ENCODE peak calls at places on chromosomes 4 and X, in five cellular contexts. One of them, this sample, is unnamed.

GRCh38 chr4:156968479-156968984 is 3.1 kb downstream of the PDGFC start:
- DNase-seq in GM06990: no peak
- DNase-seq in left lung: no peak
- DNase-seq in pancreas: peak; percentile 71
- DNase-seq in GM12865: peak; percentile 68
- DNase-seq in this sample: peak; percentile 81

GRCh38 chr4:15400911-15401671 is 26.7 kb upstream of the C1QTNF7 start:
- DNase-seq in GM06990: no peak
- DNase-seq in left lung: peak; percentile 84
- DNase-seq in pancreas: peak; percentile 33
- DNase-seq in GM12865: peak; percentile 54
- DNase-seq in this sample: peak; percentile 50

GRCh38 chr4:138522366-138522765 is 280.2 kb upstream of the SLC7A11 start:
- DNase-seq in GM06990: no peak
- DNase-seq in left lung: no peak
- DNase-seq in pancreas: no peak
- DNase-seq in GM12865: peak; percentile 24
- DNase-seq in this sample: no peak

GRCh38 chrX:47358387-47359065 is 11.9 kb upstream of the ZNF157 start:
- DNase-seq in GM06990: no peak
- DNase-seq in left lung: no peak
- DNase-seq in pancreas: no peak
- DNase-seq in GM12865: peak; percentile 8
- DNase-seq in this sample: no peak

GRCh38 chrX:119015407-119016242 is 41.2 kb downstream of the LONRF3 start:
- DNase-seq in GM06990: peak; percentile 51
- DNase-seq in left lung: peak; percentile 73
- DNase-seq in pancreas: peak; percentile 24
- DNase-seq in GM12865: peak; percentile 57
- DNase-seq in this sample: no peak

GRCh38 chr4:99815597-99816011 is 1.0 kb upstream of the DAPP1 start:
- DNase-seq in GM06990: no peak
- DNase-seq in left lung: no peak
- DNase-seq in pancreas: peak; percentile 74
- DNase-seq in GM12865: no peak
- DNase-seq in this sample: peak; percentile 51

GRCh38 chr4:150890246-150890645 is 124.8 kb downstream of the LRBA start:
- DNase-seq in GM06990: no peak
- DNase-seq in left lung: no peak
- DNase-seq in pancreas: no peak
- DNase-seq in GM12865: no peak
- DNase-seq in this sample: no peak

GRCh38 chr4:138875886-138876608 is 139.5 kb upstream of the NOCT start:
- DNase-seq in GM06990: no peak
- DNase-seq in left lung: no peak
- DNase-seq in pancreas: no peak
- DNase-seq in GM12865: no peak
- DNase-seq in this sample: no peak

GRCh38 chr4:8920969-8921368 is 49.3 kb upstream of the HMX1 start:
- DNase-seq in GM06990: no peak
- DNase-seq in left lung: no peak
- DNase-seq in pancreas: peak; percentile 4
- DNase-seq in GM12865: no peak
- DNase-seq in this sample: no peak

GRCh38 chr4:98374643-98375042 is 113.5 kb downstream of the RAP1GDS1 start:
- DNase-seq in GM06990: no peak
- DNase-seq in left lung: no peak
- DNase-seq in pancreas: no peak
- DNase-seq in GM12865: no peak
- DNase-seq in this sample: no peak

GRCh38 chr4:5878359-5878758 is 14.5 kb downstream of the CRMP1 start:
- DNase-seq in GM06990: no peak
- DNase-seq in left lung: no peak
- DNase-seq in pancreas: no peak
- DNase-seq in GM12865: no peak
- DNase-seq in this sample: no peak

GRCh38 chr4:108272046-108272445 is 103.3 kb upstream of the LEF1 start:
- DNase-seq in GM06990: no peak
- DNase-seq in left lung: no peak
- DNase-seq in pancreas: no peak
- DNase-seq in GM12865: no peak
- DNase-seq in this sample: no peak

GRCh38 chr4:176782794-176783193 is 9.9 kb downstream of the VEGFC start:
- DNase-seq in GM06990: no peak
- DNase-seq in left lung: no peak
- DNase-seq in pancreas: no peak
- DNase-seq in GM12865: no peak
- DNase-seq in this sample: no peak

GRCh38 chrX:8042304-8042703 is 115.1 kb upstream of the PNPLA4 start:
- DNase-seq in GM06990: no peak
- DNase-seq in left lung: no peak
- DNase-seq in pancreas: no peak
- DNase-seq in GM12865: no peak
- DNase-seq in this sample: no peak

GRCh38 chrX:16665089-16665488 is 15.1 kb downstream of the S100G start:
- DNase-seq in GM06990: no peak
- DNase-seq in left lung: no peak
- DNase-seq in pancreas: no peak
- DNase-seq in GM12865: no peak
- DNase-seq in this sample: no peak

GRCh38 chr4:925171-925570 is 6.9 kb downstream of the GAK start:
- DNase-seq in GM06990: no peak
- DNase-seq in left lung: peak; percentile 69
- DNase-seq in pancreas: no peak
- DNase-seq in GM12865: no peak
- DNase-seq in this sample: no peak

GRCh38 chr4:5874811-5875465 is 17.9 kb downstream of the CRMP1 start:
- DNase-seq in GM06990: no peak
- DNase-seq in left lung: no peak
- DNase-seq in pancreas: no peak
- DNase-seq in GM12865: no peak
- DNase-seq in this sample: no peak

GRCh38 chr4:147096667-147097604 is 151.3 kb upstream of the TTC29 start:
- DNase-seq in GM06990: no peak
- DNase-seq in left lung: no peak
- DNase-seq in pancreas: no peak
- DNase-seq in GM12865: peak; percentile 44
- DNase-seq in this sample: no peak

GRCh38 chr4:6889736-6890324 is 19.8 kb upstream of the TBC1D14 start:
- DNase-seq in GM06990: no peak
- DNase-seq in left lung: no peak
- DNase-seq in pancreas: no peak
- DNase-seq in GM12865: no peak
- DNase-seq in this sample: no peak

GRCh38 chrX:118976599-118977340 is 2.4 kb downstream of the LONRF3 start:
- DNase-seq in GM06990: peak; percentile 18
- DNase-seq in left lung: peak; percentile 90
- DNase-seq in pancreas: peak; percentile 51
- DNase-seq in GM12865: peak; percentile 12
- DNase-seq in this sample: peak; percentile 85

GRCh38 chr4:172055498-172055897 is 242.3 kb downstream of the GALNTL6 start:
- DNase-seq in GM06990: no peak
- DNase-seq in left lung: no peak
- DNase-seq in pancreas: no peak
- DNase-seq in GM12865: no peak
- DNase-seq in this sample: no peak

GRCh38 chrX:102720237-102721168 is at the start of gene GPRASP3:
- DNase-seq in GM06990: peak; percentile 42
- DNase-seq in left lung: peak; percentile 95
- DNase-seq in pancreas: peak; percentile 82
- DNase-seq in GM12865: peak; percentile 79
- DNase-seq in this sample: peak; percentile 84
- H3K4me3 ChIP-seq in GM06990: peak within 1 kb of the TSS; percentile 48
- H3K4me3 ChIP-seq in left lung: peak within 1 kb of the TSS; percentile 32
- H3K4me3 ChIP-seq in pancreas: peak within 1 kb of the TSS; percentile 34
- H3K4me3 ChIP-seq in GM12865: peak within 1 kb of the TSS; percentile 71
- H3K4me3 ChIP-seq in this sample: peak within 1 kb of the TSS; percentile 52

GRCh38 chrX:19682712-19683331 is 167.5 kb upstream of the MAP3K15 start:
- DNase-seq in GM06990: peak; percentile 38
- DNase-seq in left lung: peak; percentile 77
- DNase-seq in pancreas: peak; percentile 34
- DNase-seq in GM12865: peak; percentile 66
- DNase-seq in this sample: peak; percentile 50

GRCh38 chrX:19683358-19683757 is 168.1 kb upstream of the MAP3K15 start:
- DNase-seq in GM06990: no peak
- DNase-seq in left lung: no peak
- DNase-seq in pancreas: no peak
- DNase-seq in GM12865: no peak
- DNase-seq in this sample: no peak

GRCh38 chrX:19686876-19687275 is 171.6 kb upstream of the MAP3K15 start:
- DNase-seq in GM06990: no peak
- DNase-seq in left lung: no peak
- DNase-seq in pancreas: no peak
- DNase-seq in GM12865: no peak
- DNase-seq in this sample: no peak

GRCh38 chrX:19683817-19684216 is 168.5 kb upstream of the MAP3K15 start:
- DNase-seq in GM06990: no peak
- DNase-seq in left lung: no peak
- DNase-seq in pancreas: no peak
- DNase-seq in GM12865: no peak
- DNase-seq in this sample: no peak

DNA sequence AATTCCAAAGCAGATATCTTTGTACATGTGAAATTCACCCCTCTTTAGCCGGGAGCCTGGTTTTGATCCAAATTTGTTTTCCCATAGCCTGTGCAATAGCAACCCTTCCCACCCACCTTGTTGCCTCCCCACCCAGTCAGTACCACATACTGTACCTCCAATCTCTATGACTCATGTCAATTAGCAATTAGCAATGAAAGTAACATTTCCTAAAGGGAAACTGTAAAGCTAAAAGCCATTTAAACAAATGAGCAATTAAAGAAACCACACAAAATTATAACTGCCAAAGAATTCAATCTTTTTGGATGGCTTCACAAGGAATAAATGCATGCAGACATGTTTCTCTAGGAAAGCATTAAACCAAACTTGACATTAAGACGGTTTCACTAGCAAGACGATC is 169.0 kb upstream of the MAP3K15 start:
- DNase-seq in GM06990: no peak
- DNase-seq in left lung: no peak
- DNase-seq in pancreas: no peak
- DNase-seq in GM12865: no peak
- DNase-seq in this sample: no peak
- H3K4me3 ChIP-seq in GM06990: no peak overlapping the region
- H3K4me3 ChIP-seq in left lung: no peak overlapping the region
- H3K4me3 ChIP-seq in pancreas: no peak overlapping the region
- H3K4me3 ChIP-seq in GM12865: no peak overlapping the region
- H3K4me3 ChIP-seq in this sample: no peak overlapping the region

GRCh38 chr4:33149658-33150057 is 2429.5 kb downstream of the PCDH7 start:
- DNase-seq in GM06990: no peak
- DNase-seq in left lung: no peak
- DNase-seq in pancreas: no peak
- DNase-seq in GM12865: no peak
- DNase-seq in this sample: no peak

DNA sequence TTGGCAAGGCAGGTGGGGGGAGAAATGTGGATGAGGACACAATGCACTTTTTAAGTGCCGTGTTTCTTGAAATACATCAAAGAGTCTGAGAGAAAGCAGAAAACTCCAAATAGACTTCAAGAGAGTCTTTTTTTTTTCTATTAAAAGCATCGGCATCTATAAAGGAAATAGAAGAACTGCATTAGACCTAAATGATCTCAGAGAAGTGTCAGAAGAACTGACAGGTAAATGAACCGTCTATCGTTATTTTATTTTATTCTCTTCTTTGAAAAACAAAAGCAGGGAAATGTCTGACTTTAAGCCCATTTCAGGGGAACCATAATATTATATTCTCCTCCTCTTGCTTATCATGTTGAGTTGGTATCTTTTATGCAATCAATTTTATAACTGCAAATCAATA is 2430.0 kb downstream of the PCDH7 start:
- DNase-seq in GM06990: no peak
- DNase-seq in left lung: no peak
- DNase-seq in pancreas: no peak
- DNase-seq in GM12865: no peak
- DNase-seq in this sample: no peak
- H3K4me3 ChIP-seq in GM06990: no peak overlapping the region
- H3K4me3 ChIP-seq in left lung: no peak overlapping the region
- H3K4me3 ChIP-seq in pancreas: no peak overlapping the region
- H3K4me3 ChIP-seq in GM12865: no peak overlapping the region
- H3K4me3 ChIP-seq in this sample: no peak overlapping the region

GRCh38 chr4:184740965-184741364 is 7.1 kb upstream of the CENPU start:
- DNase-seq in GM06990: no peak
- DNase-seq in left lung: no peak
- DNase-seq in pancreas: no peak
- DNase-seq in GM12865: no peak
- DNase-seq in this sample: no peak
- H3K4me3 ChIP-seq in GM06990: no peak overlapping the region
- H3K4me3 ChIP-seq in left lung: no peak overlapping the region
- H3K4me3 ChIP-seq in pancreas: no peak overlapping the region
- H3K4me3 ChIP-seq in GM12865: no peak overlapping the region
- H3K4me3 ChIP-seq in this sample: no peak overlapping the region